ENCODE peak calls at places on chromosome 16, in nine cellular contexts. I, H, R, T, Y, Q, Z, C and X are unnamed samples.

GRCh38 chr16:6300523-6300922 is 1032.1 kb upstream of the RBFOX1 start:
- DNase-seq in H (no peak), C (no peak), I (no peak), T (no peak), Y (no peak), R (no peak), Z (no peak), Q (no peak), X (no peak)

GRCh38 chr16:11639925-11640899 is 28.0 kb upstream of the SNN start:
- DNase-seq in Y (peak), I (peak), R (peak), H (peak), C (no peak), Q (peak), Z (peak), T (peak), X (no peak)

GRCh38 chr16:79006762-79007161 is 593.8 kb downstream of the MAF start:
- DNase-seq in Q (no peak), H (no peak), Z (no peak), R (no peak), Y (no peak), T (no peak), I (no peak), C (no peak), X (no peak)

GRCh38 chr16:54174201-54174600 is 112.4 kb downstream of the IRX3 start:
- DNase-seq in Z (no peak), Q (no peak), H (no peak), T (no peak), C (no peak), I (no peak), Y (no peak), R (no peak), X (no peak)

GRCh38 chr16:8594149-8594666 is 3.9 kb upstream of the TMEM114 start:
- DNase-seq in H (no peak), Y (no peak), Q (no peak), C (no peak), Z (no peak), R (no peak), I (no peak), T (no peak), X (no peak)

GRCh38 chr16:20879175-20880053 is 20.7 kb downstream of the DCUN1D3 start:
- DNase-seq in Y (no peak), Z (peak), H (no peak), T (no peak), C (peak), R (no peak), Q (no peak), I (no peak), X (no peak)

GRCh38 chr16:8795096-8795495 is 2.3 kb downstream of the TMEM186 start:
- DNase-seq in Y (no peak), Q (no peak), C (no peak), T (no peak), Z (no peak), I (no peak), R (no peak), H (no peak), X (no peak)

GRCh38 chr16:48537909-48538745 is 71.9 kb downstream of the N4BP1 start:
- DNase-seq in Z (no peak), Q (peak), T (no peak), R (peak), I (peak), H (no peak), C (no peak), Y (no peak), X (no peak)

GRCh38 chr16:81945665-81946064 is 65.6 kb downstream of the SDR42E1 start:
- DNase-seq in C (no peak), I (no peak), Q (no peak), Y (no peak), R (no peak), T (no peak), Z (no peak), H (no peak), X (no peak)

GRCh38 chr16:81376880-81377279 is 62.1 kb downstream of the GAN start:
- DNase-seq in H (peak), R (no peak), Z (peak), Q (no peak), T (no peak), Y (no peak), I (no peak), C (no peak), X (no peak)

GRCh38 chr16:50864386-50864785 is 122.5 kb downstream of the CYLD start:
- DNase-seq in T (no peak), C (no peak), H (no peak), Q (no peak), I (no peak), Z (no peak), R (no peak), Y (no peak), X (no peak)

GRCh38 chr16:72302352-72302751 is 130.4 kb upstream of the PMFBP1 start:
- DNase-seq in C (no peak), Z (no peak), Y (no peak), Q (no peak), T (no peak), H (no peak), I (no peak), R (no peak), X (no peak)

GRCh38 chr16:19879241-19879792 is 5.3 kb downstream of the GPRC5B start:
- DNase-seq in R (no peak), Q (peak), Y (no peak), Z (no peak), I (no peak), C (no peak), T (no peak), H (no peak), X (no peak)

GRCh38 chr16:48687421-48688038 is 77.5 kb upstream of the N4BP1 start:
- DNase-seq in T (peak), I (peak), R (peak), C (peak), Y (no peak), Q (peak), H (peak), Z (peak), X (peak)

GRCh38 chr16:87064731-87065720 is 252.2 kb downstream of the C16orf95 start:
- DNase-seq in H (no peak), Y (no peak), T (no peak), Q (no peak), Z (peak), C (no peak), R (no peak), I (no peak), X (no peak)

GRCh38 chr16:53518550-53519416 is 15.8 kb upstream of the AKTIP start:
- DNase-seq in T (peak), C (peak), H (no peak), R (peak), Y (peak), I (peak), Q (peak), Z (peak), X (peak)

GRCh38 chr16:4373909-4374742 is 2.5 kb downstream of the VASN start:
- DNase-seq in R (peak), H (no peak), Y (peak), T (peak), C (no peak), Q (peak), Z (no peak), I (peak), X (no peak)

GRCh38 chr16:28188085-28188916 is 23.5 kb downstream of the XPO6 start:
- DNase-seq in C (peak), H (no peak), Q (no peak), I (no peak), Y (no peak), T (no peak), Z (no peak), R (no peak), X (no peak)

GRCh38 chr16:1428511-1428910 is 2.4 kb upstream of the PERCC1 start:
- DNase-seq in R (no peak), I (peak), T (no peak), C (no peak), H (no peak), Q (peak), Z (peak), Y (no peak), X (no peak)

GRCh38 chr16:19410435-19411153 is 7.1 kb upstream of the TMC5 start:
- DNase-seq in Z (no peak), H (no peak), R (peak), Q (no peak), C (no peak), T (peak), Y (no peak), I (peak), X (peak)

GRCh38 chr16:81399909-81400308 is 44.7 kb upstream of the CMIP start:
- DNase-seq in Z (no peak), Y (no peak), R (no peak), T (no peak), Q (no peak), I (no peak), H (no peak), C (no peak), X (no peak)

DNA sequence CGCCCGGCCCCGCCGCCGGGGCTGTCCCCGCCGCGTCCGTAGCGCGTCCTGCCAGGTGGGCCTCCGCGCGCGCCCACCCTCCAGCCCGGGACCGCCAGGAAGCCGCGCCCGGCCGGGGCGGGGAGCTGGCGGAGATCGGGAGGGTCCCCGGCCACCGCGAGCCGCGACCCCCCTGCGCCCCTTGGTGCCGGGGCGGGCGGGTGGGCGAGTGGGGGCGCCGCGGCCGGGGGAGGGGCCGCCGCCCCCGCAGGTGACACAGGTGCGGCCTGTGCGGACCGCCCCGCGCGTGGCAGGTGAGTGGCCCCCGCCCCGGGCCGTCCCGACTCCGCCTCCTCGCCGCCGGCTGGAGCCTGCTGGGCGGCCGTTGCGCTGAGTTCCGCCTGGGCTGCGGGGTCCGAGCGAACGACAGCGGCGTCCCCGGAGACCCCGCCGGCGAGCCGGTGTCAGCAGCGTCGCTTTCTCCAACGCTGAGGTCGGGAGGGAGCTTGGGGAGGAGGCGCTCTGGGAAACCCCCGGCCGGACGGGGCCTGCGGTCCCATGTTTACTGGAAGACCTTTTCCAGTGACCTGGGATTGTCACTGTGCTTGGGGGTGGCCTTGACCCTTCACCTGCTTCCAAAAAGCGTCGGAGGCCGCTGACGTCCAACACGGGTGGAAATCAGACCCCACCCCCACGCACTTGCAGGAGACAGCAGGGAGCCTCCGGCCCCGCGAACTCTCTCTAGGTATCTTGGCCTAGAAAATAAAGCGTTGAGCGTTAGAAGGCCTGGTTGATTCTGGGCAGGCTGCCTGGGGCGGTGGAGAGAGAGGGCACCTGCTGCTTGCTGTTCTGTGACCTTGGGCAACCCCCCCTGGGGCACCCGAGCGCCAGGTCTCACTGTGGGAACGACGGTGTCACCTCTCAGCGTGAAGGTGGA is 542 bp downstream of the KLHL36 start:
- DNase-seq in Z (no peak), H (no peak), T (peak), C (no peak), I (peak), R (peak), Q (no peak), Y (peak), X (peak)
- TF ChIP-seq POLR2A in Z (no peak), H (no peak), T (no peak), C (peak), I (no peak), R (no peak), Q (no peak), Y (no peak), X (no peak)

GRCh38 chr16:89919535-89920406 is 1.1 kb downstream of the MC1R start:
- DNase-seq in Y (peak), Q (no peak), H (no peak), I (no peak), Z (no peak), C (no peak), T (no peak), R (no peak), X (no peak)

GRCh38 chr16:89920723-89921122 is 2.1 kb downstream of the MC1R start:
- DNase-seq in C (no peak), Z (no peak), T (no peak), Y (no peak), H (no peak), I (no peak), Q (no peak), R (no peak), X (no peak)

GRCh38 chr16:89915303-89916232 is 3.1 kb upstream of the MC1R start:
- DNase-seq in H (no peak), Y (peak), T (no peak), Q (no peak), R (no peak), I (no peak), C (no peak), Z (no peak), X (no peak)

GRCh38 chr16:89918453-89919347 is at the start of gene MC1R:
- DNase-seq in Q (no peak), Y (peak), Z (peak), R (no peak), C (no peak), H (peak), T (no peak), I (no peak), X (peak)

GRCh38 chr16:89917773-89918452 is 749 bp upstream of the MC1R start:
- DNase-seq in H (peak), Q (peak), Y (peak), T (peak), I (peak), C (peak), R (peak), Z (peak), X (peak)
- TF ChIP-seq POLR2AphosphoS5 in H (peak), Q (peak), Y (no peak), T (peak), I (peak), C (peak), R (peak), Z (peak), X (no peak)

DNA sequence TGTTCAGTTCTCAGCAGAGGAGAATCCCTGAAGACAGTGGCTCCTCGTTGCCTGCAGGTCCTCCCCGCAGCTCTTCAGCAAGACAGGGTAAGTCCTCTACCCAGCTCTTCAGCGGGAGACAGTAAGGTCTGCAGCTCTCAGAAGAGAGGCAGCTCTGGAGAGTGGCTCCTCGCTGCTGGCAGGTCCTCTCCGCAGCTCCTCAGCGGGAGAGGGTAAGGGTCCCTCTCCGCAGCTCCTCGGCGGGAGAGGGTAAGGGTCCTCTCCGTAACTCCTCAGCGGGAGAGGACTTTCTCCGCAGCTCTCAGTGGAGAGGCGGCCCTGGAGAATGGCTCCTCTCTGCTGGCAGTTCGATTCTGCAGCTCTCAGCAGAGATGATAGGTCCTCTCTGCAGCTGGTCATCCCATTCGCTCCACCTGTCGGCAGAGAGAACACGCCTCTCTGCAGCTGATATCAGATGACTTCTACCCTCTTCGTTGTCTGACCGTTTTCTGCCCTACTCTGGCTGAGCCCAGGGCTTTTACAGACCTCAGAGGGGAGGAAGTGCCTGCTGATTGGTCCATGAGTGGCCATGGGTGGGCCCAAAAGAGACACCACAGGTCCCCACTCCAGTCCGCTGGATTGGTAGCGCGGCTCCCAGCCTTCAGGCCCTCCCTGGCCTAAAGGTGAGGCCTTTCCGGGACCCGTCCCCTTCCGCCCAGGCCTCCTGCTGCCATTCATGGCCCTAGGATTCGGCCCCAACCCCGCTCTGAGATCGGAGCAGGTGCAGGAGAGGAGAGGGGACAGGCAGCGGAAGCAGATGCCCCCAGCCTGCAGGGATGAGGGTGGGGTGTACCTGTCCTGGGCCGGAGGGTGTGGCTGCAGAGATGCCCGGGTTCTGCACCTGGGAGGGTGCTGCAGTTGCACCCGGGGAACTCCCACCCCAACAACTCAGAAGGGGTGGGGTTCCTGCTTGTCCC is 11.9 kb upstream of the SHCBP1 start:
- DNase-seq in R (no peak), C (no peak), I (no peak), H (no peak), Z (no peak), Q (no peak), Y (no peak), T (no peak), X (no peak)
- TF ChIP-seq POLR2A in R (no peak), C (peak), I (no peak), H (no peak), Z (no peak), Q (no peak), Y (no peak), T (no peak), X (no peak)

GRCh38 chr16:3348547-3349167 is 7.0 kb upstream of the OR2C1 start:
- DNase-seq in R (no peak), I (no peak), T (no peak), H (no peak), Q (no peak), Z (no peak), C (peak), Y (no peak), X (no peak)
- TF ChIP-seq POLR2AphosphoS5 in R (no peak), I (no peak), T (no peak), H (no peak), Q (no peak), Z (no peak), C (no peak), Y (no peak), X (no peak)

GRCh38 chr16:58419241-58420012 is 27.2 kb downstream of the GINS3 start:
- DNase-seq in Q (no peak), Z (no peak), Y (no peak), R (no peak), I (no peak), C (no peak), T (no peak), H (no peak), X (no peak)

GRCh38 chr16:58418601-58419000 is 26.3 kb downstream of the GINS3 start:
- DNase-seq in I (no peak), R (no peak), H (no peak), Z (peak), Y (no peak), Q (no peak), C (no peak), T (no peak), X (no peak)

GRCh38 chr16:58422809-58423208 is 30.5 kb downstream of the GINS3 start:
- DNase-seq in R (no peak), Z (no peak), Q (no peak), T (no peak), C (no peak), H (no peak), Y (no peak), I (no peak), X (no peak)

GRCh38 chr16:58421529-58421928 is 29.3 kb downstream of the GINS3 start:
- DNase-seq in T (no peak), Y (no peak), I (no peak), H (no peak), C (no peak), Q (peak), Z (no peak), R (no peak), X (no peak)

DNA sequence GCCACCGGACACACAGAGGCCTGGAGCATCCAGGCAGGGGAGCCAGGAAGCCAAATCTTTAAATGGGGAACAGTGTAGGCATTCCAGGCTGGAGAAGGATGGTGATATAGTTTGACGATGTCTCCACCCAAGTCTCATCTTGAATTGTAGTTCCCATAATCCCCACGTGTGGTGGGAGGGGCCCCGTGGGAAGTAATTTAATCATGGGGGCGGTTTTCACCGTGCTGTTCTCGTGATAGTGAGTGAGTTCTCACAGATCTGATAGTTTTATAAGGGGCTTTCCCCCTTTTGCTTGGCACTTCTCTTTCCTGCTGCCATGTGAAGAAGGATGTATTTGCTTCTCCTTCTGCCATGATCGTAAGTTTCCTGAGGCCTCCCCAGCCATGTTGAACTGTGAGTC is 28.8 kb downstream of the GINS3 start:
- DNase-seq in Y (no peak), R (no peak), Z (no peak), Q (no peak), I (no peak), C (no peak), H (no peak), T (no peak), X (no peak)
- TF ChIP-seq POLR2A in Y (no peak), R (no peak), Z (no peak), Q (no peak), I (no peak), C (no peak), H (no peak), T (no peak), X (no peak)

GRCh38 chr16:85555549-85556455 is 57.3 kb upstream of the GSE1 start:
- DNase-seq in Y (no peak), Z (no peak), H (no peak), I (no peak), Q (no peak), R (peak), C (no peak), T (peak), X (no peak)
- TF ChIP-seq POLR2AphosphoS5 in Y (no peak), Z (no peak), H (no peak), I (peak), Q (no peak), R (peak), C (peak), T (no peak), X (no peak)

GRCh38 chr16:30747331-30747730 is 894 bp upstream of the PHKG2 start:
- DNase-seq in H (no peak), Y (no peak), T (no peak), Z (no peak), R (no peak), I (no peak), C (no peak), Q (no peak), X (no peak)

GRCh38 chr16:30745082-30745481 is 3.1 kb upstream of the PHKG2 start:
- DNase-seq in I (no peak), Q (no peak), T (no peak), Z (no peak), C (no peak), R (no peak), H (no peak), Y (no peak), X (no peak)

GRCh38 chr16:30746638-30747160 is 1.5 kb upstream of the PHKG2 start:
- DNase-seq in C (no peak), Q (no peak), T (no peak), Y (no peak), H (no peak), R (no peak), I (no peak), Z (peak), X (no peak)

GRCh38 chr16:30748634-30749445 is 615 bp downstream of the PHKG2 start:
- DNase-seq in Q (no peak), C (no peak), T (no peak), H (no peak), Z (peak), Y (peak), R (peak), I (peak), X (peak)

GRCh38 chr16:30747799-30748633 is at the start of gene PHKG2:
- DNase-seq in T (peak), Y (peak), C (peak), R (peak), I (peak), Z (peak), Q (peak), H (peak), X (peak)
- TF ChIP-seq POLR2A in T (no peak), Y (no peak), C (peak), R (peak), I (no peak), Z (peak), Q (peak), H (peak), X (peak)

GRCh38 chr16:66908116-66908515 is 10.6 kb downstream of the CDH16 start:
- DNase-seq in I (peak), R (no peak), Z (no peak), H (no peak), Y (no peak), C (no peak), Q (no peak), T (no peak), X (peak)
- TF ChIP-seq POLR2AphosphoS5 in I (no peak), R (no peak), Z (no peak), H (no peak), Y (no peak), C (no peak), Q (no peak), T (no peak), X (no peak)